ENCODE peak calls at places on chromosomes 5 and 9, in four cellular contexts. T is heart left ventricle, R is Peyer's patch, C is IMR-90. W is an unnamed sample.

GRCh38 chr5:112240011-112240410 is 179.1 kb downstream of the EPB41L4A start:
- DNase-seq in R (no peak), C (peak), T (no peak), W (no peak)

GRCh38 chr5:125422342-125422741 is 675.9 kb upstream of the ZNF608 start:
- DNase-seq in C (no peak), T (no peak), R (no peak), W (no peak)

GRCh38 chr5:155839251-155840037 is 487.5 kb upstream of the SGCD start:
- DNase-seq in R (no peak), C (peak), T (no peak), W (no peak)

GRCh38 chr9:2093920-2094597 is 78.9 kb downstream of the SMARCA2 start:
- DNase-seq in R (no peak), T (no peak), C (peak), W (no peak)

GRCh38 chr5:81895312-81895711 is 76.5 kb upstream of the ATG10 start:
- DNase-seq in R (no peak), C (peak), T (no peak), W (no peak)

GRCh38 chr9:75090579-75090978 is 2.3 kb downstream of the OSTF1 start:
- DNase-seq in C (no peak), T (no peak), R (no peak), W (no peak)

GRCh38 chr9:135641745-135642144 is 2.4 kb upstream of the GLT6D1 start:
- DNase-seq in T (no peak), C (peak), R (no peak), W (no peak)

GRCh38 chr9:138072897-138073296 is 195.3 kb downstream of the CACNA1B start:
- DNase-seq in C (no peak), T (peak), R (peak), W (no peak)

GRCh38 chr5:147175516-147176097 is 59.2 kb upstream of the STK32A start:
- DNase-seq in R (no peak), C (no peak), T (no peak), W (no peak)

GRCh38 chr5:172686111-172686510 is 45.0 kb downstream of the NEURL1B start:
- DNase-seq in R (no peak), T (no peak), C (peak), W (no peak)

GRCh38 chr5:75052461-75053285 is at the start of gene GCNT4:
- DNase-seq in C (peak), T (peak), R (peak), W (peak)

GRCh38 chr5:149133795-149134777 is 7.2 kb upstream of the ABLIM3 start:
- DNase-seq in R (no peak), T (no peak), C (peak), W (no peak)

GRCh38 chr5:153782589-153783238 is 256.0 kb downstream of the FAM114A2 start:
- DNase-seq in C (peak), R (no peak), T (no peak), W (no peak)

GRCh38 chr5:160071521-160072299 is 47.5 kb downstream of the PWWP2A start:
- DNase-seq in T (peak), C (no peak), R (no peak), W (no peak)

GRCh38 chr9:136544549-136545064 is 1.2 kb downstream of the NOTCH1 start:
- DNase-seq in C (no peak), R (peak), T (peak), W (peak)

GRCh38 chr5:147857302-147858129 is 21.0 kb upstream of the SCGB3A2 start:
- DNase-seq in C (peak), T (peak), R (no peak), W (peak)

GRCh38 chr9:127991017-127991756 is 10.4 kb upstream of the EEIG1 start:
- DNase-seq in R (peak), C (no peak), T (no peak), W (no peak)

GRCh38 chr5:37211661-37212060 is 37.5 kb downstream of the CPLANE1 start:
- DNase-seq in T (no peak), R (no peak), C (no peak), W (no peak)

GRCh38 chr9:98330831-98331230 is 75.4 kb upstream of the TBC1D2 start:
- DNase-seq in R (no peak), T (no peak), C (peak), W (no peak)

GRCh38 chr5:96661101-96661840 is 905 bp upstream of the CAST start:
- DNase-seq in C (peak), R (peak), T (peak), W (peak)

GRCh38 chr9:129414377-129415021 is 206.4 kb downstream of the C9orf50 start:
- DNase-seq in R (no peak), C (peak), T (peak), W (no peak)

DNA sequence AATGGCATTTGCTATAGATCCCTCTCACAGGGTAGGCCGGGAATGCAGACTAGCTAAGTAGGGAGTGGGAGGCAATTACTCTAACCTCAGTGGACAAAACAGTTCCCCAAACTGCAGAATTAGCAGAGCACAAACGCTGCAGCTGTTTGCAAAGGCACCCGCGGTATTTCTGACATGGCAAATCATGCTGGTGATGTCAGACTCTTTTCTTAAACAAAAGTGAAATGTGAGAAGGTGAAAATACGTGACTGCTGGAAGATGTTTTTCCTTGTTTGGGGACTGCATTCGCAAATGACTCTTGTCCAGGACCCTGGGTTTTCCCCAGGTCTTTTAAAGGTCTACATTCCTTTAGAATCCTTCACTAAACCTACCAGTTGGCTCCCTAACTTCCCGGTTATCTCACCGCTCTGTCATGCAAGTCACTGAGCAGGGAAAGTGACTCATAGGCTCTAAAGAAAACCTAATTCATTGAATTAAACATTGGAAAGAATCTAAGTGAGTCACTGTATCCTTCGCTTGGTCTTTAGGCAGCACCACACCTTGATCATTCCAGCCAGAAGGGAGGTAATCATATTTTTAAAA is 91.5 kb upstream of the DNAH5 start:
- DNase-seq in C (peak), T (peak), R (no peak), W (no peak)
- TF ChIP-seq POLR2A in C (no peak), T (no peak), R (no peak), W (no peak)

DNA sequence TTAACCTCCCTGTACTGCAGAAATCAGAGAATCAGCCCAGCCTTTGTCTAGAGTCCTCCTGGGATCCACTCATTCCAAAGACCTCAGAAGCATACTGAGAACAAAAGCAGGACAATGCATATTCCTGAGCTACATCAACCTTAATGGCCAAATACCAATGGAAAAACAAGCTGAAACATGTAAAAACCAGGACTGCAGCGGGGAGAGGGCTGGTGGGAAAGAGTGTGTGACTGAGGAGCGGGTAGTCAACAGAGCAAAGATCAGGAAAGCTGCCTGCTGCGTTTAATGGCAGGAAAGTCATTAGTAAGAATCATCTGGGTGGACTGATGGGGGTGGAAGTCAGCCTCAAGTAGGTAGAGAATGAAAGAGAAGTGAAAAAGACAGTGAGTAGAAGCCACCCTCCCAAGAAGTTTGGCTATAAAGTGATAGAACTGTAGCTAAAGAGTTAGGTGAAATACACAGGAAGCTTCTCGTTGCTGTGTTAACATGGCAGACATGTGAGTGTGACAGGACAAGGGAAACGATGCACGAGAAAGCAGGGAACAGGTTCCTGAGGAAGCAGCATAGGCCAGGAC is 88.1 kb downstream of the OTULIN start:
- DNase-seq in C (no peak), R (no peak), T (no peak), W (no peak)
- TF ChIP-seq POLR2A in C (no peak), R (no peak), T (no peak), W (no peak)

DNA sequence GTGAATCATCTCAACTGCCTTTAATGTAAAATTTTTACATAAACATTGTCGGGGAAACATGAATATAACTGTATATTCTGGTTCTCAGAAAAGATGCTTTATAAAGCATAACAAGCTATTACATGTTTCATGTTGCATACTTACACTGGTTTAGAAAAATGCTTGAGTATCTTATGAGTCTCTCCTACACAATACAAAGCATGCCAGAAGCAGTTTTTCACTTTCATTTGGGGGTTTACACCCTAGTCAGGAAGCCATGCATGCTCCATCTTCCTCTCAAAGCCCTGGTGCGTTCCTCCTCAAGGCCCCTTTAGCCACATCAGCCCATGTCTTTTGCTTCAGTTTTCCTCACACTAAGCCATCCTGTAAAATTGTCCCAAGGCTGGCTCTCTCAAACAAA is 22.8 kb downstream of the ELAVL2 start:
- DNase-seq in C (no peak), R (no peak), T (no peak), W (no peak)
- TF ChIP-seq POLR2A in C (no peak), R (no peak), T (no peak), W (no peak)

GRCh38 chr5:79109527-79110492 is 1.8 kb upstream of the BHMT start:
- DNase-seq in R (no peak), T (no peak), C (no peak), W (no peak)
- TF ChIP-seq POLR2A in R (no peak), T (no peak), C (no peak), W (no peak)

GRCh38 chr9:133356391-133357091 is at the start of the genes SURF1 and SURF2:
- DNase-seq in C (peak), R (peak), T (peak), W (peak)
- TF ChIP-seq POLR2A in C (peak), R (peak), T (peak), W (no peak)